ENCODE peak calls at places on chromosome 17, in eight cellular contexts. R, W, F, N, J, Z, B and P are unnamed samples.
A peak's percentile ranks its signal among the peaks of the same experiment; 100 is the strongest.

GRCh38 chr17:75405365-75406221 is at the start of gene GRB2:
- DNase-seq in R (peak; percentile 74), W (peak; percentile 100), F (peak; percentile 99), N (peak; percentile 97), J (peak; percentile 96), Z (peak; percentile 99), B (peak; percentile 99), P (peak; percentile 95)

GRCh38 chr17:67753026-67753425 is 35.3 kb downstream of the NOL11 start:
- DNase-seq in R (no peak), W (no peak), F (no peak), N (no peak), J (no peak), Z (no peak), B (no peak), P (no peak)

GRCh38 chr17:17818088-17818526 is 18.7 kb downstream of the SREBF1 start:
- DNase-seq in R (no peak), W (no peak), F (no peak), N (peak; percentile 52), J (peak; percentile 34), Z (no peak), B (peak; percentile 66), P (peak; percentile 31)

GRCh38 chr17:18224053-18224427 is 1.4 kb upstream of the LLGL1 start:
- DNase-seq in R (no peak), W (no peak), F (no peak), N (no peak), J (no peak), Z (no peak), B (no peak), P (no peak)

GRCh38 chr17:75404739-75405364 is 626 bp downstream of the GRB2 start:
- DNase-seq in R (no peak), W (peak; percentile 31), F (peak; percentile 38), N (peak; percentile 54), J (peak; percentile 33), Z (peak; percentile 56), B (no peak), P (peak; percentile 17)

GRCh38 chr17:64331946-64332493 is 58.6 kb downstream of the PECAM1 start:
- DNase-seq in R (no peak), W (no peak), F (peak; percentile 87), N (peak; percentile 33), J (peak; percentile 82), Z (no peak), B (no peak), P (no peak)

GRCh38 chr17:64129765-64130558 is at the start of gene ERN1:
- DNase-seq in R (peak; percentile 83), W (peak; percentile 86), F (peak; percentile 94), N (peak; percentile 96), J (peak; percentile 96), Z (peak; percentile 93), B (peak; percentile 95), P (peak; percentile 89)

GRCh38 chr17:1641065-1641403 is 4.5 kb downstream of the SCARF1 start:
- DNase-seq in R (no peak), W (no peak), F (no peak), N (no peak), J (no peak), Z (no peak), B (no peak), P (no peak)

GRCh38 chr17:27424516-27424915 is 31.7 kb upstream of the KSR1 start:
- DNase-seq in R (no peak), W (no peak), F (no peak), N (no peak), J (no peak), Z (no peak), B (no peak), P (no peak)

GRCh38 chr17:28404812-28405570 is 1.0 kb downstream of the SLC46A1 start:
- DNase-seq in R (no peak), W (no peak), F (no peak), N (no peak), J (no peak), Z (no peak), B (no peak), P (no peak)

GRCh38 chr17:40203131-40203530 is 16.0 kb upstream of the WIPF2 start:
- DNase-seq in R (no peak), W (no peak), F (no peak), N (no peak), J (peak; percentile 70), Z (no peak), B (no peak), P (no peak)

GRCh38 chr17:75679706-75680201 is 12.6 kb downstream of the SAP30BP start:
- DNase-seq in R (no peak), W (no peak), F (peak; percentile 77), N (peak; percentile 75), J (peak; percentile 51), Z (peak; percentile 58), B (no peak), P (peak; percentile 52)

GRCh38 chr17:59443106-59443505 is 111.7 kb downstream of the YPEL2 start:
- DNase-seq in R (no peak), W (no peak), F (no peak), N (no peak), J (no peak), Z (no peak), B (no peak), P (no peak)
- TF ChIP-seq CTCF in R (no peak), W (no peak), F (no peak), N (no peak), J (no peak), Z (no peak), B (no peak), P (no peak)

GRCh38 chr17:35578195-35578928 is at the start of gene PEX12:
- DNase-seq in R (peak; percentile 74), W (peak; percentile 43), F (peak; percentile 73), N (peak; percentile 86), J (peak; percentile 85), Z (peak; percentile 92), B (peak; percentile 85), P (peak; percentile 82)
- TF ChIP-seq CTCF in R (no peak), W (no peak), F (no peak), N (no peak), J (no peak), Z (no peak), B (no peak), P (no peak)

GRCh38 chr17:77436481-77436880 is 295.7 kb downstream of the SEC14L1 start:
- DNase-seq in R (no peak), W (no peak), F (no peak), N (no peak), J (no peak), Z (no peak), B (no peak), P (no peak)

GRCh38 chr17:77434136-77435114 is 293.7 kb downstream of the SEC14L1 start:
- DNase-seq in R (no peak), W (no peak), F (no peak), N (no peak), J (no peak), Z (no peak), B (no peak), P (no peak)

GRCh38 chr17:77437017-77437416 is 296.2 kb downstream of the SEC14L1 start:
- DNase-seq in R (peak; percentile 71), W (no peak), F (no peak), N (no peak), J (peak; percentile 86), Z (no peak), B (no peak), P (no peak)

GRCh38 chr17:77436058-77436442 is 295.3 kb downstream of the SEC14L1 start:
- DNase-seq in R (peak; percentile 43), W (no peak), F (no peak), N (no peak), J (peak; percentile 76), Z (no peak), B (no peak), P (no peak)

GRCh38 chr17:77435272-77436057 is 294.7 kb downstream of the SEC14L1 start:
- DNase-seq in R (no peak), W (no peak), F (no peak), N (no peak), J (no peak), Z (no peak), B (no peak), P (no peak)
- TF ChIP-seq CTCF in R (no peak), W (no peak), F (no peak), N (no peak), J (no peak), Z (no peak), B (no peak), P (no peak)

DNA sequence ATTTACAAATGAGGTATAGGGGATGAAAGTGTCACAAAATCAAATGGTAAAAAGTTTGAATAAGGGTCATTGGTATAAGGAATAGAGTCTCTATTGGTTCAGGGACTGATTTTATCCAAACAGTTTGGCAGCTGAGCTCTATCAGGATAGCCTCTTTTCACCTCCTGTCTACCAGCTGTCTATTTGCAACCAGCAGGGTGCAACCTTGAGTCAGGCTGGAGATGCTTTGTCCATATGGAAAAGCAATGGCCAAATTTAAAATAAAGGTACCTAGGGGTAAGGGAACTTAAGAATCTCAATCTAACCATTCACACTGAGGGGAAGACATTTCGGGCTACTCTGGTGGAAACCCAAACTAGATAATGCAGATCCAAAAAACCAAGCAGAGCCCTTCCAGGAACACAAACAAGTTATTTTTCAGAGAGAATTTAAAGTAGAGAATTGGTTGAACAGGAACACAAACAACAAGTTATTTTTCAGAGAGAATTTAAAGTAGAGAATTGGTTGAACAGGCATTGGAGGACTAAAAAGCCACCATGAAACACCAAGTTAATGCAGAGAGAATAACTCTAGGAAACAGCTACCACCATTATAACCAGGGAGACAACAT is 12.6 kb upstream of the CA10 start:
- DNase-seq in R (no peak), W (peak; percentile 19), F (peak; percentile 9), N (peak; percentile 60), J (peak; percentile 5), Z (peak; percentile 55), B (no peak), P (no peak)
- TF ChIP-seq CTCF in R (peak; percentile 39), W (peak; percentile 81), F (peak; percentile 72), N (peak; percentile 96), J (peak; percentile 43), Z (peak; percentile 83), B (no peak), P (peak; percentile 58)

DNA sequence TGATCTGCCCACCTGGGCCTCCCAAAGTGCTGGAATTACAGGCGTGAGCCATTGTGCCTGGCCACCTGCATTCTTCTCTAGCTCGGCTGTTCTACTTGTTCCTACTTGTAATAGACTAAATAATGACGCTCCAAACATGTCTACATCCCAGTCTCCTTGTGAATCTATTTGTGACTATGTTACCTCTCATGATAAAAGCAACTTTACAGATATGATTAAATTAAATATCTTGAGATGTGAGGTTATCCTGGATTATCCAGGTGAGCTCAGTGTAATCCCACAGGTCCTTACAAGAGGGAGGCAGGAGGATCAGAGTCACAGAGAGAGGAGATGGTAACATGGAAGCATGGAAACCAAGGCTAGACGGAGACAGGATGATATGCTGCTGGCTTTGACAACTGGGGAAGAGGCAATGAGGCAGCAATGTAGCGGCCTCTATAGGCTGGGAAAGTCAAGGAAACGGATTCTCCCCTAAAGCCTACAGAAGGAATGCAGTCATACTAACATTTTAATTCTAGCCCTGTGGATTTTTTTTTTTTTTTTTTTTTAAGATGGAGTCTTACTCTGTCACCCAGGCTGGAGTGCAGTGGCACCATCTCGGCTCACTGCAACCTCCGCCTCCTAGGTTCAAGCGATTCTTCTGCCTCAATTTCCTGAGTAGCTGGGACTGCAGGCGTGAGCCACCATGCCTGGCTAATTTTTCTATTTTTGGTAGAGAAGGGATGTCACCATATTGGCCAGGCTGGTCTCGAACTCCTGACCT is 5.0 kb upstream of the LASP1 start:
- DNase-seq in R (no peak), W (no peak), F (no peak), N (peak; percentile 85), J (peak; percentile 65), Z (no peak), B (no peak), P (no peak)
- TF ChIP-seq CTCF in R (peak; percentile 42), W (peak; percentile 28), F (no peak), N (peak; percentile 70), J (peak; percentile 60), Z (peak; percentile 64), B (no peak), P (peak; percentile 47)

GRCh38 chr17:76725580-76726230 is 701 bp downstream of the JMJD6 start:
- DNase-seq in R (no peak), W (no peak), F (peak; percentile 40), N (peak; percentile 39), J (peak; percentile 28), Z (peak; percentile 79), B (peak; percentile 77), P (no peak)
- TF ChIP-seq CTCF in R (no peak), W (no peak), F (no peak), N (no peak), J (no peak), Z (no peak), B (no peak), P (no peak)